ENCODE peak calls at places on chromosomes 2 and 18, in nine cellular contexts. Q is uterus, T is testis, H is IMR-90, P is Peyer's patch, C is body of pancreas, I is A549, S is HCT116, M is tibial nerve. D is an unnamed sample.

GRCh38 chr18:3603460-3604259 is 153.7 kb downstream of the TGIF1 start:
- DNase-seq in Q (no peak), T (no peak), H (peak; percentile 99), P (no peak), C (peak; percentile 63), I (no peak), S (peak; percentile 94), M (no peak), D (no peak)

GRCh38 chr2:190786404-190787166 is 94.0 kb upstream of the GLS start:
- DNase-seq in Q (no peak), T (peak; percentile 74), H (no peak), P (no peak), C (no peak), I (no peak), S (no peak), M (no peak), D (no peak)

GRCh38 chr18:27967938-27968803 is 208.8 kb downstream of the CDH2 start:
- DNase-seq in Q (no peak), T (no peak), H (peak; percentile 13), P (no peak), C (no peak), I (no peak), S (no peak), M (no peak), D (no peak)

GRCh38 chr18:57950542-57950941 is 93.5 kb upstream of the NEDD4L start:
- DNase-seq in Q (no peak), T (no peak), H (no peak), P (no peak), C (no peak), I (no peak), S (no peak), M (no peak), D (no peak)

GRCh38 chr18:28514699-28515098 is 337.8 kb upstream of the CDH2 start:
- DNase-seq in Q (no peak), T (no peak), H (no peak), P (no peak), C (no peak), I (no peak), S (no peak), M (no peak), D (no peak)

GRCh38 chr2:106098081-106098480 is 96.0 kb downstream of the UXS1 start:
- DNase-seq in Q (no peak), T (no peak), H (no peak), P (no peak), C (no peak), I (no peak), S (no peak), M (no peak), D (no peak)

GRCh38 chr2:215361211-215361875 is 49.5 kb downstream of the ATIC start:
- DNase-seq in Q (no peak), T (no peak), H (peak; percentile 8), P (no peak), C (no peak), I (no peak), S (no peak), M (no peak), D (no peak)

GRCh38 chr2:101698419-101699190 is 1.1 kb downstream of the MAP4K4 start:
- DNase-seq in Q (no peak), T (peak; percentile 25), H (no peak), P (peak; percentile 37), C (no peak), I (peak; percentile 24), S (peak; percentile 15), M (no peak), D (no peak)

GRCh38 chr2:10654069-10654468 is 35.7 kb downstream of the NOL10 start:
- DNase-seq in Q (no peak), T (no peak), H (peak; percentile 37), P (no peak), C (no peak), I (no peak), S (peak; percentile 76), M (no peak), D (no peak)

GRCh38 chr18:3209859-3210569 is 9.8 kb downstream of the MYOM1 start:
- DNase-seq in Q (no peak), T (no peak), H (no peak), P (no peak), C (no peak), I (no peak), S (no peak), M (no peak), D (no peak)

GRCh38 chr2:168573128-168573903 is 117.2 kb downstream of the CERS6 start:
- DNase-seq in Q (no peak), T (no peak), H (peak; percentile 34), P (no peak), C (no peak), I (no peak), S (no peak), M (peak; percentile 43), D (no peak)

GRCh38 chr2:200702646-200703118 is 109.0 kb upstream of the BZW1 start:
- DNase-seq in Q (no peak), T (no peak), H (no peak), P (no peak), C (no peak), I (no peak), S (no peak), M (no peak), D (no peak)

GRCh38 chr2:37737507-37737906 is 66.1 kb upstream of the CDC42EP3 start:
- DNase-seq in Q (no peak), T (no peak), H (peak; percentile 36), P (no peak), C (no peak), I (no peak), S (no peak), M (no peak), D (no peak)

GRCh38 chr2:181183878-181184553 is 203.6 kb downstream of the UBE2E3 start:
- DNase-seq in Q (no peak), T (no peak), H (no peak), P (no peak), C (no peak), I (no peak), S (no peak), M (no peak), D (no peak)

GRCh38 chr2:223532161-223532560 is 70.0 kb downstream of the SCG2 start:
- DNase-seq in Q (no peak), T (no peak), H (peak; percentile 19), P (no peak), C (no peak), I (no peak), S (no peak), M (no peak), D (no peak)

GRCh38 chr2:239288951-239289481 is 111.8 kb downstream of the HDAC4 start:
- DNase-seq in Q (no peak), T (no peak), H (no peak), P (no peak), C (no peak), I (no peak), S (no peak), M (no peak), D (no peak)

GRCh38 chr2:239286901-239287300 is 113.9 kb downstream of the HDAC4 start:
- DNase-seq in Q (no peak), T (no peak), H (no peak), P (no peak), C (no peak), I (no peak), S (no peak), M (no peak), D (no peak)

GRCh38 chr2:239288237-239288636 is 112.6 kb downstream of the HDAC4 start:
- DNase-seq in Q (no peak), T (no peak), H (peak; percentile 67), P (no peak), C (no peak), I (no peak), S (no peak), M (no peak), D (no peak)

GRCh38 chr2:239285932-239286230 is 114.9 kb downstream of the HDAC4 start:
- DNase-seq in Q (no peak), T (no peak), H (no peak), P (no peak), C (no peak), I (no peak), S (no peak), M (no peak), D (no peak)

DNA sequence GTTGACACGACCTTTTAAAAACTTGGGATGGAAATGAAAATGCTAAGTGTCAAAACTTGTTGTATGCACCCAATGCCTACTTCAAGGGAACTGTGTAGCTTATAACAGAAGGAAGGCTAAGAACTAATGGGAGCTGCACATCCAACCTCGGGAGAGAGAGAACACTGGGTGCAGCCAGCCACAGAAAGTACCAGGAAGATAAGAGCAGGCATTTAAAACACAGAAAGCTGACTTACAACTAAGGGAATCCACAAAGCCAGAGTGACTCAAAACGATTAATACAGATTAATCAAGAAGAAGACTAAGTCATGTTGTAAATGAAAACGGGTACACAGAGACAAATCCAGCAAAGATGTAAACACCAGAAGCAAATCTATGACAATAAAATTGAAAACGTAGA is 113.4 kb downstream of the HDAC4 start:
- DNase-seq in Q (no peak), T (no peak), H (peak; percentile 60), P (no peak), C (no peak), I (no peak), S (no peak), M (no peak), D (no peak)
- H3K27ac ChIP-seq in Q (peak overlapping the region; percentile 79), T (no peak overlapping the region), H (peak overlapping the region; percentile 75), P (no peak overlapping the region), C (no peak overlapping the region), I (no peak overlapping the region), S (no peak overlapping the region), M (peak overlapping the region; percentile 39), D (no peak overlapping the region)

DNA sequence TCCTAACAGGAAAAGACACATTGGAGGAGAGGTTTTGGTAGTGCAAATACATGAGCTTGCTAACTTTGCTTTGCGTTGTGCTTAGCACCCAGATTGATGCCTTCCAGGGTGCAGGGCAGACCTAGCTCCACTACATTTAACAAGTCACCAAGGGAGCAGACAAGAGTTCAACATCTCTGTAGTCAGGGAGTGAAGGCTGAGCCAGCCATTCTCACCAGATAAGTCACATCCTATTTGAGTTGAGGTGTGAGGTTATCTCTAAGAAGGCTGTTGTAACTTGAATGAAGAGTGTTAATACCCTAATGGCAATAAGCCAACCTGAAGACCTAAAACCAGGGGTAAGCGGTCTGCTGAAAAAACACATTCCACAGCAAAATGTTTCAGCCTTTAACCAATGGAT is 69.6 kb upstream of the DSEL start:
- DNase-seq in Q (no peak), T (no peak), H (no peak), P (no peak), C (no peak), I (no peak), S (no peak), M (no peak), D (no peak)
- TF ChIP-seq POLR2A in Q (no peak), T (no peak), H (no peak), P (no peak), C (no peak), I (no peak), S (no peak), M (no peak), D (no peak)

GRCh38 chr2:158457826-158458616 is 1.3 kb downstream of the PKP4 start:
- DNase-seq in Q (peak; percentile 52), T (peak; percentile 73), H (peak; percentile 44), P (peak; percentile 56), C (peak; percentile 86), I (peak; percentile 65), S (no peak), M (peak; percentile 24), D (peak; percentile 94)
- TF ChIP-seq CTCF in Q (no peak), T (no peak), H (peak; percentile 29), P (no peak), C (peak; percentile 45), I (no peak), S (peak; percentile 40), M (peak; percentile 62), D (peak; percentile 19)

DNA sequence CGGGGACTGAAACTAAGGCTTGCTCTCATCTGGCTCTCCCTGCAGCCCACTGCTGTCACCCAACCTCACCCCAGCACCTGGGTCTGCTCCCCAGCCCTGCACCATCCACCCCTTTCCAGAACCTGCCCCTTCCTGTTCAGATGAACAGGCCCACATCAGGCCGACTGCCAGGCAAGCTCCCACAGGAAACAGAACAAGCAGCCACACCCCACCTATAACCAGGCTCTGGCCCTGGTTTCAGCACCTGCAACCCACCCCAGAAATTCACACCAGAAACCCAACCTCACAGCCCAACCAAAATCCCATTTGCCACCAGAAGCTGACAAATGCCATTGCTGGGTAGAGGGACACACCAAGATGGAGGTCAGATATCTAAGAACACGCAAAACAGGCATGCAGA is 159.2 kb upstream of the ID2 start:
- DNase-seq in Q (no peak), T (no peak), H (no peak), P (no peak), C (no peak), I (no peak), S (no peak), M (no peak), D (no peak)
- H3K27ac ChIP-seq in Q (no peak overlapping the region), T (no peak overlapping the region), H (no peak overlapping the region), P (no peak overlapping the region), C (no peak overlapping the region), I (no peak overlapping the region), S (no peak overlapping the region), M (no peak overlapping the region), D (no peak overlapping the region)